ENCODE peak calls at places on chromosomes 11 and 22, in six cellular contexts. One of them, this sample, is unnamed.

GRCh38 chr11:326592-326841 is 5.9 kb upstream of the IFITM3 start:
- DNase-seq in fibroblast of villous mesenchyme: no peak
- DNase-seq in germinal center: no peak
- DNase-seq in EL: no peak
- DNase-seq in Right ventricle myocardium superior: no peak
- DNase-seq in HFFc6: no peak
- DNase-seq in this sample: no peak

GRCh38 chr11:66420671-66421476 is at the start of gene NPAS4:
- DNase-seq in Right ventricle myocardium superior: no peak
- DNase-seq in EL: no peak
- DNase-seq in germinal center: no peak
- DNase-seq in fibroblast of villous mesenchyme: no peak
- DNase-seq in HFFc6: no peak
- DNase-seq in this sample: peak; percentile 74

GRCh38 chr11:44034639-44035038 is 13.1 kb upstream of the ACCSL start:
- DNase-seq in Right ventricle myocardium superior: no peak
- DNase-seq in HFFc6: no peak
- DNase-seq in fibroblast of villous mesenchyme: no peak
- DNase-seq in germinal center: no peak
- DNase-seq in EL: no peak
- DNase-seq in this sample: no peak

GRCh38 chr22:37996079-37996478 is 11.7 kb upstream of the SOX10 start:
- DNase-seq in EL: no peak
- DNase-seq in fibroblast of villous mesenchyme: no peak
- DNase-seq in Right ventricle myocardium superior: no peak
- DNase-seq in germinal center: no peak
- DNase-seq in HFFc6: no peak
- DNase-seq in this sample: no peak

GRCh38 chr22:47195156-47195675 is 432.8 kb downstream of the TBC1D22A start:
- DNase-seq in fibroblast of villous mesenchyme: no peak
- DNase-seq in HFFc6: no peak
- DNase-seq in germinal center: no peak
- DNase-seq in EL: no peak
- DNase-seq in Right ventricle myocardium superior: no peak
- DNase-seq in this sample: no peak

GRCh38 chr11:65181569-65182257 is at the start of gene CAPN1:
- DNase-seq in EL: peak; percentile 96
- DNase-seq in HFFc6: peak; percentile 92
- DNase-seq in germinal center: peak; percentile 71
- DNase-seq in Right ventricle myocardium superior: peak; percentile 92
- DNase-seq in fibroblast of villous mesenchyme: peak; percentile 91
- DNase-seq in this sample: peak; percentile 85

GRCh38 chr11:119759324-119759723 is 30.3 kb upstream of the NECTIN1 start:
- DNase-seq in EL: peak; percentile 44
- DNase-seq in Right ventricle myocardium superior: no peak
- DNase-seq in HFFc6: peak; percentile 40
- DNase-seq in germinal center: no peak
- DNase-seq in fibroblast of villous mesenchyme: peak; percentile 51
- DNase-seq in this sample: no peak

GRCh38 chr11:124669193-124669592 is 4.3 kb downstream of the SIAE start:
- DNase-seq in germinal center: peak; percentile 62
- DNase-seq in fibroblast of villous mesenchyme: peak; percentile 56
- DNase-seq in Right ventricle myocardium superior: no peak
- DNase-seq in HFFc6: peak; percentile 25
- DNase-seq in EL: peak; percentile 34
- DNase-seq in this sample: peak; percentile 62

GRCh38 chr11:20162824-20163777 is 2.8 kb upstream of the DBX1 start:
- DNase-seq in HFFc6: no peak
- DNase-seq in germinal center: no peak
- DNase-seq in Right ventricle myocardium superior: no peak
- DNase-seq in fibroblast of villous mesenchyme: peak; percentile 10
- DNase-seq in EL: peak; percentile 37
- DNase-seq in this sample: peak; percentile 77

GRCh38 chr11:11966826-11967668 is 41.4 kb downstream of the DKK3 start:
- DNase-seq in HFFc6: peak; percentile 52
- DNase-seq in EL: peak; percentile 64
- DNase-seq in Right ventricle myocardium superior: peak; percentile 88
- DNase-seq in germinal center: peak; percentile 76
- DNase-seq in fibroblast of villous mesenchyme: peak; percentile 44
- DNase-seq in this sample: peak; percentile 88

GRCh38 chr11:119077839-119078238 is 6.8 kb upstream of the HMBS start:
- DNase-seq in HFFc6: no peak
- DNase-seq in EL: no peak
- DNase-seq in Right ventricle myocardium superior: no peak
- DNase-seq in germinal center: no peak
- DNase-seq in fibroblast of villous mesenchyme: no peak
- DNase-seq in this sample: no peak

GRCh38 chr11:13354335-13354734 is 76.7 kb downstream of the BMAL1 start:
- DNase-seq in EL: peak; percentile 48
- DNase-seq in fibroblast of villous mesenchyme: peak; percentile 37
- DNase-seq in Right ventricle myocardium superior: no peak
- DNase-seq in HFFc6: peak; percentile 17
- DNase-seq in germinal center: no peak
- DNase-seq in this sample: peak; percentile 76

GRCh38 chr11:105046898-105047579 is 1.9 kb upstream of the CARD16 start:
- DNase-seq in germinal center: no peak
- DNase-seq in EL: peak; percentile 99
- DNase-seq in Right ventricle myocardium superior: no peak
- DNase-seq in fibroblast of villous mesenchyme: peak; percentile 99
- DNase-seq in HFFc6: peak; percentile 98
- DNase-seq in this sample: peak; percentile 11

GRCh38 chr11:33500865-33501479 is 199.7 kb downstream of the C11orf91 start:
- DNase-seq in EL: peak; percentile 49
- DNase-seq in germinal center: no peak
- DNase-seq in Right ventricle myocardium superior: no peak
- DNase-seq in HFFc6: peak; percentile 31
- DNase-seq in fibroblast of villous mesenchyme: peak; percentile 58
- DNase-seq in this sample: peak; percentile 75

GRCh38 chr11:126345759-126346585 is 9.5 kb upstream of the ST3GAL4 start:
- DNase-seq in Right ventricle myocardium superior: peak; percentile 74
- DNase-seq in germinal center: no peak
- DNase-seq in fibroblast of villous mesenchyme: peak; percentile 91
- DNase-seq in HFFc6: peak; percentile 75
- DNase-seq in EL: peak; percentile 70
- DNase-seq in this sample: no peak

GRCh38 chr11:109733245-109733644 is 311.3 kb downstream of the C11orf87 start:
- DNase-seq in HFFc6: peak; percentile 5
- DNase-seq in Right ventricle myocardium superior: no peak
- DNase-seq in germinal center: no peak
- DNase-seq in fibroblast of villous mesenchyme: no peak
- DNase-seq in EL: peak; percentile 68
- DNase-seq in this sample: no peak